ENCODE peak calls at places on chromosome 11, in seven cellular contexts. S is stomach; D is effector memory CD4-positive, alpha-beta T cell; U is IMR-90; W is PC-9; N is upper lobe of right lung; C is GM23248. K is an unnamed sample.

GRCh38 chr11:134445601-134446325 is 33.7 kb upstream of the B3GAT1 start:
- DNase-seq in N (peak; percentile 11), S (no peak), U (no peak), C (no peak), D (no peak), W (no peak), K (no peak)

GRCh38 chr11:102794382-102794781 is 3.6 kb downstream of the MMP1 start:
- DNase-seq in S (no peak), N (no peak), D (no peak), C (peak; percentile 62), W (no peak), U (peak; percentile 50), K (no peak)

GRCh38 chr11:133726576-133726975 is 118.7 kb downstream of the SPATA19 start:
- DNase-seq in D (no peak), W (no peak), S (no peak), N (no peak), C (no peak), U (no peak), K (no peak)

GRCh38 chr11:87536565-87536964 is 498.8 kb downstream of the TMEM135 start:
- DNase-seq in W (no peak), C (no peak), U (no peak), S (no peak), N (no peak), D (no peak), K (no peak)

GRCh38 chr11:82720267-82720666 is 13.4 kb downstream of the FAM181B start:
- DNase-seq in U (no peak), W (no peak), D (no peak), C (peak; percentile 7), N (no peak), S (no peak), K (no peak)

GRCh38 chr11:3120071-3120792 is 44.9 kb downstream of the OSBPL5 start:
- DNase-seq in W (no peak), N (peak; percentile 62), U (no peak), D (no peak), S (peak; percentile 17), C (no peak), K (peak; percentile 68)

GRCh38 chr11:38460901-38461300 is 1862.9 kb upstream of the RAG2 start:
- DNase-seq in D (no peak), U (peak; percentile 41), C (no peak), W (peak; percentile 73), N (peak; percentile 63), S (peak; percentile 71), K (no peak)

GRCh38 chr11:3826721-3827120 is 14.0 kb downstream of the RHOG start:
- DNase-seq in D (no peak), N (no peak), S (no peak), C (no peak), W (no peak), U (no peak), K (no peak)

GRCh38 chr11:128757235-128757711 is 63.4 kb downstream of the FLI1 start:
- DNase-seq in N (no peak), D (peak; percentile 42), C (peak; percentile 60), W (no peak), U (peak; percentile 48), S (no peak), K (peak; percentile 60)

GRCh38 chr11:45647329-45647728 is 18.1 kb downstream of the CHST1 start:
- DNase-seq in N (no peak), C (no peak), U (no peak), D (no peak), S (no peak), W (no peak), K (no peak)

GRCh38 chr11:6735306-6735705 is 36.5 kb downstream of the OR2AG2 start:
- DNase-seq in S (no peak), W (no peak), C (peak; percentile 58), N (no peak), U (no peak), D (no peak), K (no peak)

GRCh38 chr11:9972917-9973504 is 309.1 kb downstream of the SWAP70 start:
- DNase-seq in S (no peak), W (no peak), N (no peak), U (peak; percentile 70), D (no peak), C (peak; percentile 77), K (no peak)

GRCh38 chr11:134988495-134988894 is 576.5 kb upstream of the B3GAT1 start:
- DNase-seq in W (no peak), N (no peak), C (no peak), S (no peak), D (no peak), U (no peak), K (no peak)

GRCh38 chr11:116698080-116698479 is 74.7 kb downstream of the BUD13 start:
- DNase-seq in D (no peak), U (no peak), C (no peak), N (no peak), W (no peak), S (peak; percentile 5), K (no peak)

GRCh38 chr11:116697011-116697410 is 75.8 kb downstream of the BUD13 start:
- DNase-seq in N (no peak), S (no peak), U (no peak), D (no peak), W (no peak), C (no peak), K (no peak)

GRCh38 chr11:116696381-116696941 is 76.3 kb downstream of the BUD13 start:
- DNase-seq in C (peak; percentile 32), D (no peak), S (peak; percentile 9), U (no peak), W (no peak), N (no peak), K (no peak)

GRCh38 chr11:116695657-116696254 is 77.0 kb downstream of the BUD13 start:
- DNase-seq in C (no peak), D (no peak), N (no peak), S (no peak), U (no peak), W (no peak), K (no peak)

GRCh38 chr11:116697639-116698038 is 75.1 kb downstream of the BUD13 start:
- DNase-seq in D (no peak), S (peak; percentile 17), U (no peak), W (no peak), C (no peak), N (no peak), K (no peak)
- H3K27ac ChIP-seq in D (no peak overlapping the region), S (no peak overlapping the region), U (no peak overlapping the region), W (no peak overlapping the region), C (no peak overlapping the region), N (no peak overlapping the region), K (no peak overlapping the region)

GRCh38 chr11:46711288-46711687 is 7.7 kb upstream of the F2 start:
- DNase-seq in W (no peak), U (peak; percentile 48), C (peak; percentile 46), S (no peak), D (no peak), N (no peak), K (no peak)
- H3K4me3 ChIP-seq in W (no peak overlapping the region), U (no peak overlapping the region), C (no peak overlapping the region), S (no peak overlapping the region), D (no peak overlapping the region), N (no peak overlapping the region), K (no peak overlapping the region)

DNA sequence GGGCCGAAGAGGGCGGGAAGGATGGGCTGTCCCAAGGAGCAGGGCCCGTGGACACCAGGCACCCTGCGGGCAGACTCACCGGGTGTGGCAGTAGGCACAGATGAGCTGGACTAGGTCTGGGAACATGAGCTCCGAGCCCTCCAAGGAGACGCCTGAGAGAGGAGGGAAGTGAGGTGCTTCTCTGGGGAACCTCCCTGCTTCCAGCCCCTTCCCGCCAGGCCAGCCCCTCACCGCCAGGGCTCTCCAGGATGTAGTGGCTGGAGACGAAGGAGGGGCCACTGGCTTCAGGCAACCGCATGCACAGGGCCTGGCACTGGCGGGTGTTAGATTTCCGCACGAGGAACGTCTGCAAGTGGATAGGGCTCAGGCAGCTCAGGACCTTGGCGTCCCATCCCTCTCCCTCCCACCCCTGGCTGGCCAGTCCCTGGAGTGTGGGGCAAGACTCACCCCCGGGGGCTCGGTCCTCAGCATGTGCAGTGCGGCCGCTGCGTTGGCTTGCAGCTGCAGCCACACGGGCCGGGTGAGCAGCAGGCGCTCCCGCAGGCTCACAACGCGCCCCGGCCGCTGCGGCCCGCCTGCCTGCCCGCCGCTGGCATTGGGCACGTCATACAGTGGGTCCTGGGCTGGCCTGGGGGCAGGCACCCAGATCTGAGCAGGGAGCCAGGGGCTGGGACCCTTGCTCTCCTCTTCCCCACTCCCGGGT is 552 bp downstream of the RIN1 start:
- DNase-seq in U (peak; percentile 59), D (no peak), N (peak; percentile 71), S (no peak), W (peak; percentile 63), C (peak; percentile 80), K (peak; percentile 69)
- H3K27ac ChIP-seq in U (peak overlapping the region; percentile 89), D (peak overlapping the region; percentile 53), N (peak overlapping the region; percentile 75), S (peak overlapping the region; percentile 85), W (peak overlapping the region; percentile 65), C (peak overlapping the region; percentile 99), K (no peak overlapping the region)

GRCh38 chr11:332651-333480 is 12.2 kb upstream of the IFITM3 start:
- DNase-seq in D (no peak), U (no peak), N (no peak), S (no peak), W (no peak), C (no peak), K (no peak)

GRCh38 chr11:329886-330253 is 9.2 kb upstream of the IFITM3 start:
- DNase-seq in S (no peak), C (no peak), W (no peak), D (no peak), N (no peak), U (no peak), K (peak; percentile 1)

GRCh38 chr11:330694-331314 is 10.1 kb upstream of the IFITM3 start:
- DNase-seq in W (no peak), U (no peak), D (no peak), C (no peak), S (peak; percentile 42), N (peak; percentile 61), K (peak; percentile 72)

GRCh38 chr11:330307-330693 is 9.6 kb upstream of the IFITM3 start:
- DNase-seq in S (no peak), U (no peak), C (no peak), W (no peak), N (peak; percentile 60), D (no peak), K (no peak)

DNA sequence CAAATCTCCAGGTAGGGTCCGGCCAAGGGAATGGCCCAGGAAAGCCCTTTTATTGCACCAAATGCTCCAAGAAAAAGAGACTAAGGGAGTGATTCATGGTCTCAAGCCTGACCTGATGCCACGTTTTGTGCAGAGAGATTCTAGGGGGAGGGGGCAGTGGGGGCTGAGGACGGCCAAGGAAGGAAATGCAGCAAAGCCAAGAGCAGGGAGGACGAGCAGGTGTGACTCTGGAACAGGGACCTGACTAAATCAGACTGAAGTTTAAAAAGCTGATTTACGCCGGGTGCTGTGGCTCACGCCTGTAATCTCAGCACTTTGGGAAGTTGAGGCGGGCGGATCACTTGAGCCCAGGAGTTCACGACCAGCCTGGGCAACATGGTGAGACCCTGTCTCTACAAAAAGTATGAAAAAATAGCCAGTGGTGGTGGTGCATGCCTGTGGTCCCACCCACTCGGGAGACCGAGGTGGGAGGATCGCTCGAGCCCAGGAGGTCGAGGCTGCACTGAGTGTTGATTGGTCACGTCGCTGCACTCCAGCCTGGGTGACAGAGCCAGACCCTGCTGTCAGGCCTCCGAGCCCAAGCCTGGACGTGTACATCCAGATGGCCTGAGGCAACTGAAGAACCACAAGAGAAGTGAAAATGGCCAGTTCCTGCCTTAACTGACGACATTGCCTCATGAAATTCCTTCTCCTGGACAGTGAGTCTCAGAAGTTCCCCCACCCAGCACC is 10.8 kb upstream of the IFITM3 start:
- DNase-seq in S (no peak), N (peak; percentile 28), U (no peak), D (no peak), W (no peak), C (no peak), K (no peak)
- H3K4me3 ChIP-seq in S (no peak overlapping the region), N (no peak overlapping the region), U (no peak overlapping the region), D (no peak overlapping the region), W (no peak overlapping the region), C (no peak overlapping the region), K (no peak overlapping the region)

GRCh38 chr11:21636561-21636960 is 556.3 kb upstream of the ANO5 start:
- DNase-seq in N (no peak), D (no peak), U (no peak), C (no peak), S (no peak), W (no peak), K (no peak)
- H3K27ac ChIP-seq in N (no peak overlapping the region), D (no peak overlapping the region), U (no peak overlapping the region), C (no peak overlapping the region), S (no peak overlapping the region), W (no peak overlapping the region), K (no peak overlapping the region)